ENCODE peak calls at places on chromosomes 4 and X, in seven cellular contexts. One of them, this sample, is unnamed.

GRCh38 chrX:138745215-138745614 is 33.7 kb upstream of the FGF13 start:
- DNase-seq in NCI-H2081: peak; percentile 13
- DNase-seq in NCI-H1436: peak; percentile 15
- DNase-seq in activated naive CD4-positive, alpha-beta T cell: no peak
- DNase-seq in occipital lobe: no peak
- DNase-seq in activated T-cell treated with anti-CD3 and anti-CD28 coated beads, Interleukin-2, amount 50 U/mL, for 72 hours: peak; percentile 19
- DNase-seq in endothelial cell of umbilical vein: peak; percentile 17
- DNase-seq in this sample: no peak

GRCh38 chr4:109816082-109816442 is 500 bp downstream of the GAR1 start:
- DNase-seq in activated T-cell treated with anti-CD3 and anti-CD28 coated beads, Interleukin-2, amount 50 U/mL, for 72 hours: peak; percentile 58
- DNase-seq in endothelial cell of umbilical vein: no peak
- DNase-seq in NCI-H2081: no peak
- DNase-seq in NCI-H1436: no peak
- DNase-seq in occipital lobe: no peak
- DNase-seq in activated naive CD4-positive, alpha-beta T cell: peak; percentile 23
- DNase-seq in this sample: no peak

GRCh38 chrX:72306851-72307645 is 1.3 kb upstream of the CITED1 start:
- DNase-seq in endothelial cell of umbilical vein: peak; percentile 64
- DNase-seq in activated T-cell treated with anti-CD3 and anti-CD28 coated beads, Interleukin-2, amount 50 U/mL, for 72 hours: peak; percentile 18
- DNase-seq in NCI-H2081: peak; percentile 25
- DNase-seq in occipital lobe: peak; percentile 53
- DNase-seq in activated naive CD4-positive, alpha-beta T cell: no peak
- DNase-seq in NCI-H1436: peak; percentile 32
- DNase-seq in this sample: peak; percentile 60

GRCh38 chr4:118727360-118727759 is 42.2 kb downstream of the METTL14 start:
- DNase-seq in NCI-H2081: no peak
- DNase-seq in endothelial cell of umbilical vein: no peak
- DNase-seq in occipital lobe: no peak
- DNase-seq in activated naive CD4-positive, alpha-beta T cell: no peak
- DNase-seq in activated T-cell treated with anti-CD3 and anti-CD28 coated beads, Interleukin-2, amount 50 U/mL, for 72 hours: no peak
- DNase-seq in NCI-H1436: no peak
- DNase-seq in this sample: no peak

GRCh38 chrX:134573683-134574035 is 84.6 kb downstream of the PLAC1 start:
- DNase-seq in activated T-cell treated with anti-CD3 and anti-CD28 coated beads, Interleukin-2, amount 50 U/mL, for 72 hours: no peak
- DNase-seq in endothelial cell of umbilical vein: no peak
- DNase-seq in NCI-H2081: no peak
- DNase-seq in occipital lobe: no peak
- DNase-seq in NCI-H1436: no peak
- DNase-seq in activated naive CD4-positive, alpha-beta T cell: no peak
- DNase-seq in this sample: no peak

GRCh38 chr4:36610628-36611027 is 329.2 kb downstream of the DTHD1 start:
- DNase-seq in NCI-H1436: no peak
- DNase-seq in NCI-H2081: no peak
- DNase-seq in activated naive CD4-positive, alpha-beta T cell: no peak
- DNase-seq in activated T-cell treated with anti-CD3 and anti-CD28 coated beads, Interleukin-2, amount 50 U/mL, for 72 hours: no peak
- DNase-seq in occipital lobe: no peak
- DNase-seq in endothelial cell of umbilical vein: no peak
- DNase-seq in this sample: no peak

GRCh38 chrX:30570505-30570904 is 7.1 kb downstream of the TASL start:
- DNase-seq in NCI-H1436: no peak
- DNase-seq in endothelial cell of umbilical vein: peak; percentile 5
- DNase-seq in occipital lobe: no peak
- DNase-seq in activated T-cell treated with anti-CD3 and anti-CD28 coated beads, Interleukin-2, amount 50 U/mL, for 72 hours: no peak
- DNase-seq in NCI-H2081: peak; percentile 20
- DNase-seq in activated naive CD4-positive, alpha-beta T cell: no peak
- DNase-seq in this sample: no peak

GRCh38 chr4:88908003-88908402 is 149.0 kb downstream of the FAM13A start:
- DNase-seq in NCI-H2081: no peak
- DNase-seq in occipital lobe: no peak
- DNase-seq in NCI-H1436: no peak
- DNase-seq in activated naive CD4-positive, alpha-beta T cell: no peak
- DNase-seq in activated T-cell treated with anti-CD3 and anti-CD28 coated beads, Interleukin-2, amount 50 U/mL, for 72 hours: no peak
- DNase-seq in endothelial cell of umbilical vein: no peak
- DNase-seq in this sample: no peak

GRCh38 chr4:126265880-126266279 is 951.1 kb downstream of the FAT4 start:
- DNase-seq in NCI-H1436: no peak
- DNase-seq in endothelial cell of umbilical vein: no peak
- DNase-seq in occipital lobe: no peak
- DNase-seq in NCI-H2081: no peak
- DNase-seq in activated naive CD4-positive, alpha-beta T cell: no peak
- DNase-seq in activated T-cell treated with anti-CD3 and anti-CD28 coated beads, Interleukin-2, amount 50 U/mL, for 72 hours: no peak
- DNase-seq in this sample: no peak

GRCh38 chr4:150211821-150212445 is 133.7 kb downstream of the DCLK2 start:
- DNase-seq in activated T-cell treated with anti-CD3 and anti-CD28 coated beads, Interleukin-2, amount 50 U/mL, for 72 hours: no peak
- DNase-seq in activated naive CD4-positive, alpha-beta T cell: no peak
- DNase-seq in occipital lobe: no peak
- DNase-seq in endothelial cell of umbilical vein: no peak
- DNase-seq in NCI-H1436: no peak
- DNase-seq in NCI-H2081: no peak
- DNase-seq in this sample: no peak

GRCh38 chr4:166252487-166253402 is 379.7 kb downstream of the TLL1 start:
- DNase-seq in occipital lobe: no peak
- DNase-seq in endothelial cell of umbilical vein: peak; percentile 34
- DNase-seq in NCI-H1436: no peak
- DNase-seq in activated naive CD4-positive, alpha-beta T cell: no peak
- DNase-seq in activated T-cell treated with anti-CD3 and anti-CD28 coated beads, Interleukin-2, amount 50 U/mL, for 72 hours: no peak
- DNase-seq in NCI-H2081: no peak
- DNase-seq in this sample: no peak

GRCh38 chrX:74419861-74420193 is 1.5 kb upstream of the SLC16A2 start:
- DNase-seq in activated naive CD4-positive, alpha-beta T cell: no peak
- DNase-seq in NCI-H2081: no peak
- DNase-seq in endothelial cell of umbilical vein: no peak
- DNase-seq in activated T-cell treated with anti-CD3 and anti-CD28 coated beads, Interleukin-2, amount 50 U/mL, for 72 hours: no peak
- DNase-seq in NCI-H1436: peak; percentile 4
- DNase-seq in occipital lobe: no peak
- DNase-seq in this sample: peak; percentile 28

GRCh38 chr4:130985371-130985770 is 1889.4 kb downstream of the C4orf33 start:
- DNase-seq in NCI-H2081: no peak
- DNase-seq in occipital lobe: no peak
- DNase-seq in NCI-H1436: no peak
- DNase-seq in activated naive CD4-positive, alpha-beta T cell: no peak
- DNase-seq in endothelial cell of umbilical vein: peak; percentile 74
- DNase-seq in activated T-cell treated with anti-CD3 and anti-CD28 coated beads, Interleukin-2, amount 50 U/mL, for 72 hours: no peak
- DNase-seq in this sample: no peak

GRCh38 chrX:123274796-123275195 is 90.7 kb downstream of the GRIA3 start:
- DNase-seq in endothelial cell of umbilical vein: no peak
- DNase-seq in NCI-H2081: no peak
- DNase-seq in activated naive CD4-positive, alpha-beta T cell: no peak
- DNase-seq in NCI-H1436: no peak
- DNase-seq in activated T-cell treated with anti-CD3 and anti-CD28 coated beads, Interleukin-2, amount 50 U/mL, for 72 hours: no peak
- DNase-seq in occipital lobe: no peak
- DNase-seq in this sample: no peak

GRCh38 chrX:27966955-27967354 is 14.3 kb downstream of the DCAF8L1 start:
- DNase-seq in activated T-cell treated with anti-CD3 and anti-CD28 coated beads, Interleukin-2, amount 50 U/mL, for 72 hours: no peak
- DNase-seq in activated naive CD4-positive, alpha-beta T cell: no peak
- DNase-seq in NCI-H1436: no peak
- DNase-seq in occipital lobe: no peak
- DNase-seq in NCI-H2081: no peak
- DNase-seq in endothelial cell of umbilical vein: peak; percentile 45
- DNase-seq in this sample: no peak

GRCh38 chr4:165972747-165973146 is 99.7 kb downstream of the TLL1 start:
- DNase-seq in NCI-H2081: no peak
- DNase-seq in activated naive CD4-positive, alpha-beta T cell: no peak
- DNase-seq in endothelial cell of umbilical vein: no peak
- DNase-seq in occipital lobe: no peak
- DNase-seq in activated T-cell treated with anti-CD3 and anti-CD28 coated beads, Interleukin-2, amount 50 U/mL, for 72 hours: no peak
- DNase-seq in NCI-H1436: no peak
- DNase-seq in this sample: no peak

GRCh38 chr4:9921326-9921725 is 100.0 kb downstream of the SLC2A9 start:
- DNase-seq in NCI-H2081: no peak
- DNase-seq in activated T-cell treated with anti-CD3 and anti-CD28 coated beads, Interleukin-2, amount 50 U/mL, for 72 hours: no peak
- DNase-seq in activated naive CD4-positive, alpha-beta T cell: no peak
- DNase-seq in occipital lobe: no peak
- DNase-seq in endothelial cell of umbilical vein: no peak
- DNase-seq in NCI-H1436: no peak
- DNase-seq in this sample: peak; percentile 68

GRCh38 chr4:128906581-128906980 is 97.1 kb downstream of the JADE1 start:
- DNase-seq in activated T-cell treated with anti-CD3 and anti-CD28 coated beads, Interleukin-2, amount 50 U/mL, for 72 hours: no peak
- DNase-seq in NCI-H1436: no peak
- DNase-seq in activated naive CD4-positive, alpha-beta T cell: no peak
- DNase-seq in endothelial cell of umbilical vein: no peak
- DNase-seq in NCI-H2081: no peak
- DNase-seq in occipital lobe: no peak
- DNase-seq in this sample: no peak

GRCh38 chrX:12548746-12549145 is 242.5 kb upstream of the PRPS2 start:
- DNase-seq in NCI-H2081: no peak
- DNase-seq in endothelial cell of umbilical vein: peak; percentile 2
- DNase-seq in activated naive CD4-positive, alpha-beta T cell: no peak
- DNase-seq in NCI-H1436: no peak
- DNase-seq in activated T-cell treated with anti-CD3 and anti-CD28 coated beads, Interleukin-2, amount 50 U/mL, for 72 hours: no peak
- DNase-seq in occipital lobe: no peak
- DNase-seq in this sample: peak; percentile 29

GRCh38 chr4:109406337-109406931 is 27.2 kb upstream of the SEC24B start:
- DNase-seq in activated T-cell treated with anti-CD3 and anti-CD28 coated beads, Interleukin-2, amount 50 U/mL, for 72 hours: peak; percentile 25
- DNase-seq in endothelial cell of umbilical vein: peak; percentile 75
- DNase-seq in activated naive CD4-positive, alpha-beta T cell: no peak
- DNase-seq in NCI-H1436: peak; percentile 18
- DNase-seq in occipital lobe: no peak
- DNase-seq in NCI-H2081: peak; percentile 11
- DNase-seq in this sample: no peak

GRCh38 chr4:105895324-105895608 is at the start of gene NPNT:
- DNase-seq in NCI-H2081: peak; percentile 81
- DNase-seq in endothelial cell of umbilical vein: no peak
- DNase-seq in activated naive CD4-positive, alpha-beta T cell: no peak
- DNase-seq in occipital lobe: no peak
- DNase-seq in NCI-H1436: peak; percentile 70
- DNase-seq in activated T-cell treated with anti-CD3 and anti-CD28 coated beads, Interleukin-2, amount 50 U/mL, for 72 hours: peak; percentile 0
- DNase-seq in this sample: peak; percentile 44

GRCh38 chrX:155857561-155857960 is 23.6 kb upstream of the VAMP7 start:
- DNase-seq in occipital lobe: no peak
- DNase-seq in NCI-H2081: no peak
- DNase-seq in NCI-H1436: no peak
- DNase-seq in activated T-cell treated with anti-CD3 and anti-CD28 coated beads, Interleukin-2, amount 50 U/mL, for 72 hours: no peak
- DNase-seq in endothelial cell of umbilical vein: no peak
- DNase-seq in activated naive CD4-positive, alpha-beta T cell: no peak
- DNase-seq in this sample: peak; percentile 30

GRCh38 chrX:9847071-9847470 is 60.8 kb downstream of the SHROOM2 start:
- DNase-seq in NCI-H1436: no peak
- DNase-seq in activated naive CD4-positive, alpha-beta T cell: no peak
- DNase-seq in endothelial cell of umbilical vein: peak; percentile 60
- DNase-seq in NCI-H2081: no peak
- DNase-seq in occipital lobe: no peak
- DNase-seq in activated T-cell treated with anti-CD3 and anti-CD28 coated beads, Interleukin-2, amount 50 U/mL, for 72 hours: no peak
- DNase-seq in this sample: no peak

GRCh38 chr4:34181311-34181808 is 2063.0 kb downstream of the ARAP2 start:
- DNase-seq in NCI-H1436: no peak
- DNase-seq in endothelial cell of umbilical vein: peak; percentile 26
- DNase-seq in activated naive CD4-positive, alpha-beta T cell: no peak
- DNase-seq in NCI-H2081: no peak
- DNase-seq in activated T-cell treated with anti-CD3 and anti-CD28 coated beads, Interleukin-2, amount 50 U/mL, for 72 hours: no peak
- DNase-seq in occipital lobe: no peak
- DNase-seq in this sample: no peak

GRCh38 chr4:17605236-17605635 is 9.2 kb upstream of the MED28 start:
- DNase-seq in endothelial cell of umbilical vein: no peak
- DNase-seq in occipital lobe: no peak
- DNase-seq in activated naive CD4-positive, alpha-beta T cell: no peak
- DNase-seq in activated T-cell treated with anti-CD3 and anti-CD28 coated beads, Interleukin-2, amount 50 U/mL, for 72 hours: no peak
- DNase-seq in NCI-H1436: no peak
- DNase-seq in NCI-H2081: no peak
- DNase-seq in this sample: no peak

GRCh38 chr4:102430511-102430910 is 70.6 kb upstream of the NFKB1 start:
- DNase-seq in NCI-H1436: no peak
- DNase-seq in endothelial cell of umbilical vein: peak; percentile 50
- DNase-seq in occipital lobe: no peak
- DNase-seq in activated T-cell treated with anti-CD3 and anti-CD28 coated beads, Interleukin-2, amount 50 U/mL, for 72 hours: no peak
- DNase-seq in activated naive CD4-positive, alpha-beta T cell: no peak
- DNase-seq in NCI-H2081: no peak
- DNase-seq in this sample: no peak

GRCh38 chrX:24340501-24340900 is 19.9 kb upstream of the SUPT20HL1 start:
- DNase-seq in NCI-H2081: no peak
- DNase-seq in activated naive CD4-positive, alpha-beta T cell: no peak
- DNase-seq in endothelial cell of umbilical vein: no peak
- DNase-seq in occipital lobe: no peak
- DNase-seq in NCI-H1436: no peak
- DNase-seq in activated T-cell treated with anti-CD3 and anti-CD28 coated beads, Interleukin-2, amount 50 U/mL, for 72 hours: no peak
- DNase-seq in this sample: no peak

GRCh38 chr4:54657194-54657555 is 582 bp upstream of the KIT start:
- DNase-seq in occipital lobe: no peak
- DNase-seq in activated T-cell treated with anti-CD3 and anti-CD28 coated beads, Interleukin-2, amount 50 U/mL, for 72 hours: no peak
- DNase-seq in endothelial cell of umbilical vein: no peak
- DNase-seq in NCI-H1436: peak; percentile 79
- DNase-seq in NCI-H2081: peak; percentile 36
- DNase-seq in activated naive CD4-positive, alpha-beta T cell: no peak
- DNase-seq in this sample: peak; percentile 70

GRCh38 chr4:142278171-142278570 is 567.9 kb downstream of the INPP4B start:
- DNase-seq in activated naive CD4-positive, alpha-beta T cell: no peak
- DNase-seq in endothelial cell of umbilical vein: no peak
- DNase-seq in NCI-H2081: no peak
- DNase-seq in occipital lobe: no peak
- DNase-seq in NCI-H1436: no peak
- DNase-seq in activated T-cell treated with anti-CD3 and anti-CD28 coated beads, Interleukin-2, amount 50 U/mL, for 72 hours: no peak
- DNase-seq in this sample: no peak

GRCh38 chrX:22056235-22056634 is 24.1 kb downstream of the PHEX start:
- DNase-seq in NCI-H2081: no peak
- DNase-seq in endothelial cell of umbilical vein: no peak
- DNase-seq in activated T-cell treated with anti-CD3 and anti-CD28 coated beads, Interleukin-2, amount 50 U/mL, for 72 hours: no peak
- DNase-seq in NCI-H1436: no peak
- DNase-seq in occipital lobe: no peak
- DNase-seq in activated naive CD4-positive, alpha-beta T cell: no peak
- DNase-seq in this sample: no peak

GRCh38 chr4:79015406-79015805 is 76.2 kb upstream of the PAQR3 start:
- DNase-seq in NCI-H1436: no peak
- DNase-seq in activated T-cell treated with anti-CD3 and anti-CD28 coated beads, Interleukin-2, amount 50 U/mL, for 72 hours: no peak
- DNase-seq in activated naive CD4-positive, alpha-beta T cell: no peak
- DNase-seq in NCI-H2081: no peak
- DNase-seq in endothelial cell of umbilical vein: no peak
- DNase-seq in occipital lobe: no peak
- DNase-seq in this sample: no peak

GRCh38 chr4:3700223-3700622 is 66.0 kb upstream of the ADRA2C start:
- DNase-seq in NCI-H2081: no peak
- DNase-seq in activated T-cell treated with anti-CD3 and anti-CD28 coated beads, Interleukin-2, amount 50 U/mL, for 72 hours: no peak
- DNase-seq in NCI-H1436: no peak
- DNase-seq in occipital lobe: no peak
- DNase-seq in activated naive CD4-positive, alpha-beta T cell: no peak
- DNase-seq in endothelial cell of umbilical vein: no peak
- DNase-seq in this sample: no peak